ENCODE peak calls at places on chromosomes 1 and 21, in six cellular contexts. V, A, M, G, C and L are unnamed samples.

GRCh38 chr1:30191154-30191702 is 532.2 kb downstream of the MATN1 start:
- DNase-seq in V (peak), A (no peak), M (no peak), G (no peak), C (peak), L (peak)

GRCh38 chr1:67194209-67194863 is 28.1 kb downstream of the IL23R start:
- DNase-seq in V (no peak), A (no peak), M (no peak), G (no peak), C (no peak), L (no peak)

GRCh38 chr21:16454371-16454770 is 724.6 kb downstream of the USP25 start:
- DNase-seq in V (no peak), A (no peak), M (no peak), G (no peak), C (no peak), L (peak)

GRCh38 chr1:151166506-151166956 is 587 bp downstream of the SCNM1 start:
- DNase-seq in V (peak), A (no peak), M (no peak), G (no peak), C (no peak), L (peak)

GRCh38 chr1:18413906-18414305 is 66.8 kb upstream of the KLHDC7A start:
- DNase-seq in V (no peak), A (no peak), M (no peak), G (no peak), C (peak), L (no peak)

GRCh38 chr21:40902299-40902698 is 55.3 kb upstream of the DSCAM start:
- DNase-seq in V (no peak), A (no peak), M (no peak), G (no peak), C (no peak), L (no peak)

GRCh38 chr21:45226540-45227326 is 61.0 kb downstream of the POFUT2 start:
- DNase-seq in V (peak), A (no peak), M (no peak), G (no peak), C (no peak), L (peak)

GRCh38 chr1:29708818-29709710 is 472.7 kb downstream of the PTPRU start:
- DNase-seq in V (peak), A (no peak), M (no peak), G (no peak), C (no peak), L (peak)

GRCh38 chr1:233389867-233390266 is 62.3 kb downstream of the MAP3K21 start:
- DNase-seq in V (no peak), A (no peak), M (no peak), G (no peak), C (no peak), L (no peak)

GRCh38 chr1:5857508-5858090 is 134.6 kb downstream of the NPHP4 start:
- DNase-seq in V (no peak), A (no peak), M (no peak), G (no peak), C (peak), L (no peak)

DNA sequence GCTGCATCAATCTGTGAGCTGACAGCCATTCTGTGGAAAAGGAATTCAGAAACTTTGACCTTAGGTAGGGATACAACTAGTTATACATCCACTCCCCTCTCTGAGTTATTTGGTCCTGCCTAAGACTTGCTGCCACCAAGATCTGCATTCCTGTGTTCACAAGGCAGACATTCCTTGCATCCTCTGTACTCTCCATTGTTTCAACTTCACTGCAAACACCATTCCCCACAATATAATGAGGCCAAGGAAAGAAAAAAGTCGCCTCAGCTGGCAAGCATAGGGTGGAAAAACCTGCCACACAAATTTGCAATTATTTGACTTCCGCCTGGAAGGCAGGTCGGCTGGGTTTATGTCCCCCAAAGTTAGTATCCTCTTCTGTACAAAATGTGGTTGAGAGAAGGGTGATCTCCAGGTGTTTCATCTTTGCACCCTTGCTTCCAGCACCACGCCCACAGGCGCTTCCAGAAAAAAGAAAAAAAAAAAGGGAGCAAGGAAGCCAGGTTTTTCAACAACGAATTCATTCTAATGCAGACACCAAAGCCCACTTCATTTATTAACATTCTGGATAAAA is 668 bp upstream of the CTTNBP2NL start:
- DNase-seq in V (no peak), A (peak), M (no peak), G (no peak), C (peak), L (no peak)
- H2AK5ac ChIP-seq in V (peak), A (no peak), M (no peak), G (peak), C (peak), L (peak)

GRCh38 chr1:171683826-171684225 is 31.3 kb upstream of the MYOC start:
- DNase-seq in V (no peak), A (no peak), M (no peak), G (no peak), C (no peak), L (no peak)
- H3K4me2 ChIP-seq in V (no peak), A (no peak), M (no peak), G (no peak), C (no peak), L (no peak)

GRCh38 chr1:32055426-32055825 is 17.3 kb upstream of the TMEM39B start:
- DNase-seq in V (no peak), A (no peak), M (no peak), G (no peak), C (no peak), L (no peak)
- H2AFZ ChIP-seq in V (no peak), A (no peak), M (no peak), G (no peak), C (no peak), L (no peak)

GRCh38 chr21:37594472-37594951 is 227.9 kb downstream of the DYRK1A start:
- DNase-seq in V (no peak), A (no peak), M (no peak), G (no peak), C (no peak), L (no peak)
- H2AK5ac ChIP-seq in V (no peak), A (no peak), M (no peak), G (peak), C (no peak), L (no peak)

DNA sequence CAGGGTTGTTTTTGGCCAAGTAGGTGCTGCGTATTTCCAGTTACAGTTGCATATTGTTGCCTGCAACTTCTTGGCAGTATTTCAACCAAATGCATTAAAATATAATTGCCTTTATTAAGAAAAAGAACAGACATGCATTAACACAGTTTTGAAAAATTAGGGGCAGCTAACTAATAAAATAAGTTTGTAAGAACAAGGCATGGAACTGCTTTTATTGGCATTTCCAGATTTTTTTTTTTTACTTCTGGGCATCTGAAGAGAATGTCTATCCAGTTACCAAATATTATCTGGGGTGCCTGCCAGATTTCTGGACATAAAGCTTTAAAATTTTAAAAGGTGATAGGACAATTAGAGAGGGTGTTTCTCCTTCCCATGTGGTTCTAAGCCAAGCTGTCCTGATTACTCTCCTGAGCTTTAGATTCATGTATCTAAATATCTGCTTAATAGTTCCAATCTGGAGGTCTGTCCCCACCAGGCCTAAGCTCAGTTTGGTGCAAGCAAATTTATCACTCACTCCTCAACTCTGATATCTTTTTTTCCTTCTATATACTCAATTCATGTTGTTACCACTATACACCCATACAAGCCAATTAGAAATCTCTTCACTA is 553.3 kb upstream of the USP24 start:
- DNase-seq in V (no peak), A (no peak), M (no peak), G (no peak), C (no peak), L (no peak)
- H3K4me2 ChIP-seq in V (no peak), A (no peak), M (no peak), G (no peak), C (no peak), L (no peak)